ENCODE peak calls at places on chromosomes 3 and 15, in nine cellular contexts. C is HepG2, A is esophagus muscularis mucosa, L is sigmoid colon, M is GM23338, Q is stomach, I is GM12878, G is transverse colon, T is breast epithelium. X is an unnamed sample. For H3K27me3, the result is how much of the 10 kb centered on the place peaks cover.

GRCh38 chr3:46489406-46489805 is 8.4 kb upstream of the RTP3 start:
- DNase-seq in C (no peak), A (no peak), L (no peak), M (no peak), Q (no peak), I (no peak), G (no peak), T (no peak), X (no peak)

GRCh38 chr15:90641581-90642463 is 75.3 kb upstream of the BLM start:
- DNase-seq in C (no peak), A (no peak), L (no peak), M (no peak), Q (no peak), I (no peak), G (no peak), T (no peak), X (no peak)

GRCh38 chr3:25783661-25784512 is 644 bp upstream of the NGLY1 start:
- DNase-seq in C (peak), A (no peak), L (peak), M (peak), Q (peak), I (no peak), G (no peak), T (no peak), X (peak)

GRCh38 chr3:184066211-184066610 is 13.4 kb downstream of the HTR3C start:
- DNase-seq in C (no peak), A (no peak), L (no peak), M (no peak), Q (no peak), I (no peak), G (no peak), T (no peak), X (no peak)

GRCh38 chr3:64977308-64978100 is 289.7 kb upstream of the ADAMTS9 start:
- DNase-seq in C (no peak), A (no peak), L (no peak), M (peak), Q (no peak), I (no peak), G (no peak), T (no peak), X (no peak)

GRCh38 chr3:43453981-43454380 is 167.6 kb downstream of the SNRK start:
- DNase-seq in C (no peak), A (no peak), L (no peak), M (no peak), Q (no peak), I (no peak), G (no peak), T (no peak), X (no peak)

GRCh38 chr15:39851505-39852082 is 68.5 kb downstream of the GPR176 start:
- DNase-seq in C (no peak), A (no peak), L (no peak), M (no peak), Q (no peak), I (no peak), G (no peak), T (no peak), X (no peak)

GRCh38 chr3:140128217-140129137 is 193.5 kb downstream of the CLSTN2 start:
- DNase-seq in C (peak), A (no peak), L (no peak), M (peak), Q (peak), I (no peak), G (peak), T (no peak), X (peak)

GRCh38 chr3:14991818-14992612 is 44.6 kb downstream of the NR2C2 start:
- DNase-seq in C (peak), A (no peak), L (no peak), M (no peak), Q (no peak), I (no peak), G (no peak), T (no peak), X (no peak)

GRCh38 chr3:27532931-27533607 is 48.9 kb upstream of the SLC4A7 start:
- DNase-seq in C (no peak), A (no peak), L (no peak), M (peak), Q (no peak), I (no peak), G (no peak), T (no peak), X (no peak)

GRCh38 chr15:67070150-67070549 is 4.7 kb downstream of the SMAD3 start:
- DNase-seq in C (no peak), A (no peak), L (no peak), M (no peak), Q (no peak), I (no peak), G (no peak), T (no peak), X (no peak)

GRCh38 chr3:96760956-96761355 is 53.4 kb upstream of the EPHA6 start:
- DNase-seq in C (no peak), A (no peak), L (no peak), M (no peak), Q (no peak), I (no peak), G (no peak), T (no peak), X (no peak)

GRCh38 chr3:129314757-129315385 is 36.2 kb downstream of the HMCES start:
- DNase-seq in C (peak), A (no peak), L (peak), M (peak), Q (peak), I (no peak), G (peak), T (peak), X (no peak)

GRCh38 chr3:132006605-132007204 is 28.1 kb downstream of the CPNE4 start:
- DNase-seq in C (peak), A (no peak), L (no peak), M (peak), Q (peak), I (no peak), G (peak), T (no peak), X (peak)

GRCh38 chr3:73592154-73592877 is 32.4 kb downstream of the PDZRN3 start:
- DNase-seq in C (no peak), A (no peak), L (no peak), M (no peak), Q (no peak), I (no peak), G (no peak), T (no peak), X (no peak)

GRCh38 chr3:117910820-117911524 is 1123.7 kb downstream of the IGSF11 start:
- DNase-seq in C (no peak), A (no peak), L (no peak), M (peak), Q (peak), I (no peak), G (no peak), T (no peak), X (no peak)

GRCh38 chr3:125098929-125099328 is 43.1 kb upstream of the HEG1 start:
- DNase-seq in C (no peak), A (no peak), L (no peak), M (no peak), Q (no peak), I (no peak), G (no peak), T (no peak), X (no peak)

GRCh38 chr15:31293655-31294054 is 33.0 kb upstream of the KLF13 start:
- DNase-seq in C (peak), A (no peak), L (no peak), M (no peak), Q (no peak), I (no peak), G (no peak), T (no peak), X (peak)

GRCh38 chr3:42836545-42837123 is 27.4 kb downstream of the ACKR2 start:
- DNase-seq in C (no peak), A (no peak), L (no peak), M (no peak), Q (no peak), I (no peak), G (no peak), T (no peak), X (no peak)

GRCh38 chr3:172101107-172101506 is 61.7 kb downstream of the FNDC3B start:
- DNase-seq in C (peak), A (no peak), L (no peak), M (no peak), Q (no peak), I (peak), G (no peak), T (no peak), X (no peak)

GRCh38 chr3:51802091-51802720 is 23.2 kb upstream of the IQCF6 start:
- DNase-seq in C (no peak), A (peak), L (no peak), M (peak), Q (no peak), I (no peak), G (no peak), T (no peak), X (no peak)

GRCh38 chr15:57911247-57911646 is 154.3 kb downstream of the ALDH1A2 start:
- DNase-seq in C (no peak), A (no peak), L (no peak), M (no peak), Q (no peak), I (no peak), G (no peak), T (no peak), X (no peak)

GRCh38 chr15:68203956-68204355 is 1.2 kb downstream of the CALML4 start:
- DNase-seq in C (no peak), A (no peak), L (peak), M (no peak), Q (peak), I (no peak), G (no peak), T (no peak), X (no peak)

GRCh38 chr3:106208266-106208665 is 339.5 kb upstream of the CBLB start:
- DNase-seq in C (no peak), A (no peak), L (no peak), M (no peak), Q (no peak), I (no peak), G (no peak), T (no peak), X (no peak)

GRCh38 chr3:195546130-195546560 is 3.0 kb upstream of the PPP1R2 start:
- DNase-seq in C (peak), A (peak), L (peak), M (no peak), Q (peak), I (no peak), G (peak), T (no peak), X (no peak)

GRCh38 chr3:172782235-172782634 is 31.7 kb downstream of the ECT2 start:
- DNase-seq in C (no peak), A (no peak), L (no peak), M (no peak), Q (no peak), I (no peak), G (no peak), T (no peak), X (no peak)

GRCh38 chr3:63333815-63334214 is 55.7 kb downstream of the SYNPR start:
- DNase-seq in C (no peak), A (no peak), L (no peak), M (peak), Q (no peak), I (no peak), G (no peak), T (no peak), X (no peak)

GRCh38 chr3:137163241-137163916 is 205.6 kb downstream of the IL20RB start:
- DNase-seq in C (no peak), A (no peak), L (no peak), M (peak), Q (no peak), I (no peak), G (no peak), T (no peak), X (no peak)

DNA sequence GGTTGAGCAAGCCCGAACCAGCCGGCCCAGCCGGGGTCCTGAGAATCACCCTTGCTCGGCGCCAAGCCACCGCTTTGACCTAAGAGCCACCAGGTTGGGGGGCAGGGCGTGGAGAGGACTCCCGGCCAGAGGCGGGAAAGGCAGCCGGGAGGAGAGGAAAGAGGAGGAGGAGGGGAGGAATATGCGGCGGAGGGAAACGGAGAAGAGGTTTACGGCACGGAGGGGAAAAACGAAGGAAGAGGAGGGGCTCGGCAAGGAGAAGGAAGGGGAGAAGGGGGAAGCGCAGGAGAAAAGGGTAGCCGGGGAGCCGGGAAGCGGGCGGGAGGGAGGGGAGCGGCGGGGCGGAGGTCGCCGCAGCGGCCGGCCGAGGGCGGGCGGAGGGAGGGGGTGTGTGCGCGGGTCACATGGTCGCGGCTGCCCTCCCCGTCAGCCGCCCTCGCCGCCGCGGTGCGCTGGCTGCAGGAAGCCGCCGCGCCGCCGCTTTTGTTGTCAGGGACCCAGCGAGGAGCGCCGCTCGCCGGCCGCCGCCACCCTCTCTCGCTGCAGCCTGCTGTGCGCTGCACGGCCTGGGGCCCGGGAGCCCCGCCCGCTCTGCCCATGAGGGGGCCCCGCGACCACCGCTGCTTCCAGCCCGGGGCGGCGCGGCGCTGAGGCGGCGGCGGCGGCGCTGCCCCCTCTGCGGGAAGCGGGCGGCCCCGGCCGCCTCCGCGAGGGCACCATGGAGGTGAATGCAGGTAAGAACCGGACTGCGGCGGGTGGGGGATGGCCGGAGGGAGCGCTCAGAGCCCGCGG is at the start of gene NR1D2:
- DNase-seq in C (peak), A (peak), L (peak), M (peak), Q (peak), I (no peak), G (peak), T (peak), X (peak)
- TF ChIP-seq POLR2AphosphoS5 in C (peak), A (peak), L (peak), M (peak), Q (peak), I (no peak), G (peak), T (peak), X (peak)

GRCh38 chr3:5026046-5026362 is 46.8 kb downstream of the BHLHE40 start:
- DNase-seq in C (no peak), A (no peak), L (no peak), M (no peak), Q (no peak), I (no peak), G (no peak), T (no peak), X (no peak)

GRCh38 chr3:5032844-5033243 is 53.6 kb downstream of the BHLHE40 start:
- DNase-seq in C (no peak), A (no peak), L (no peak), M (no peak), Q (no peak), I (no peak), G (no peak), T (no peak), X (no peak)

GRCh38 chr3:5035113-5035512 is 55.9 kb downstream of the BHLHE40 start:
- DNase-seq in C (no peak), A (no peak), L (no peak), M (no peak), Q (no peak), I (no peak), G (no peak), T (no peak), X (no peak)

GRCh38 chr3:5029715-5030114 is 50.5 kb downstream of the BHLHE40 start:
- DNase-seq in C (no peak), A (no peak), L (no peak), M (no peak), Q (no peak), I (no peak), G (no peak), T (no peak), X (no peak)

DNA sequence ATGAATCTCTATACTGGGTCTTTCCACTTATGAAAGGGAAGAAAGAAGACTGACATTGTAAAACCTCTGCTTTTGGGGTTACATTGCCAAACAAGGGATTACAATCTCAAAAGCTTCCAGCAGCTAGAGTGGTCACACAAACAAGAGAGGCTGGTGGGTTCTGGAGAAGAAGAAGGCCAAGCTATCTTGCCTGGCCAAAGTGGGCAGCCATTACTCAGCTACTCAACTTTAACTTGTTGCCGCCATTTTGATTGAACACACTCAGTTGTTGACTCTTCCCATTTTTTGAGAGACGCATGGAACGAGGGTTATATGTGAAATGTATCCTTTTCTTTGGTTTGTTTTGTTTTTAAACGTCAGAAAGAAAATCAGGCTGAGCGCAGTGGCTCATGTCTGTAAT is 50.9 kb downstream of the BHLHE40 start:
- DNase-seq in C (no peak), A (no peak), L (no peak), M (no peak), Q (no peak), I (no peak), G (no peak), T (no peak), X (no peak)
- TF ChIP-seq CTCF in C (no peak), A (no peak), L (no peak), M (no peak), Q (no peak), I (no peak), G (no peak), T (no peak), X (no peak)

GRCh38 chr3:158107508-158108095 is 1.4 kb upstream of the SHOX2 start:
- DNase-seq in C (no peak), A (no peak), L (no peak), M (no peak), Q (no peak), I (no peak), G (no peak), T (no peak), X (no peak)

GRCh38 chr3:158110658-158111018 is 749 bp downstream of the RSRC1 start:
- DNase-seq in C (no peak), A (no peak), L (no peak), M (no peak), Q (no peak), I (no peak), G (no peak), T (no peak), X (no peak)

GRCh38 chr3:158108596-158108995 is 1.3 kb upstream of the RSRC1 start:
- DNase-seq in C (no peak), A (no peak), L (no peak), M (no peak), Q (no peak), I (no peak), G (no peak), T (no peak), X (no peak)

GRCh38 chr3:158109804-158110657 is at the start of gene RSRC1:
- DNase-seq in C (peak), A (no peak), L (peak), M (peak), Q (peak), I (peak), G (peak), T (peak), X (peak)

DNA sequence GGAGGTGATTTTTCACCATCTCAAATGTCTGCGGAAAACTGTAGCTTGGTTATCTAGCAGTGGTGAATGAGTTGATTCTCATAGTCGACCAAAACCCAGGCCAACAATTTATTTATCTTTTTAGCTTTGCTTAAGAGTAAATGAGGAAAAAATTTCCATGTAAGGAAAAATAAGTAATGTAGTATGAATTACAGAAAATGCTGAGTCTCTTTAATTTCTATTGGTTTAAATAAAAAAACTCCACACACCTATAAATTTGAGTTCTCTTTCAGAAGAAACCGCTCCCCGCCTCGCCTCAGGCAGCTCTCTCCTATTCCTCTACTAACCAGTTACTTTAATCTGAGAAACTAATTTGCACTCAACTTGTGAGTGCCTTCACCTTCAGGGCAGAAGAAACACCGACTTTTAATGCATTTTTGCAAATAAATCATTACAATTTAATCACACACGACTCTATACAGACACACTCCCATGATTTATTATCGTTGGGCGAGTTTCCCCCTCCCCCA is 540 bp upstream of the RSRC1 start:
- DNase-seq in C (no peak), A (no peak), L (no peak), M (peak), Q (no peak), I (no peak), G (no peak), T (no peak), X (no peak)
- H3K27me3 ChIP-seq in C (under half), A (under half), L (half or more), M (half or more), Q (under half), I (under half), G (half or more), T (under half), X (under half)

DNA sequence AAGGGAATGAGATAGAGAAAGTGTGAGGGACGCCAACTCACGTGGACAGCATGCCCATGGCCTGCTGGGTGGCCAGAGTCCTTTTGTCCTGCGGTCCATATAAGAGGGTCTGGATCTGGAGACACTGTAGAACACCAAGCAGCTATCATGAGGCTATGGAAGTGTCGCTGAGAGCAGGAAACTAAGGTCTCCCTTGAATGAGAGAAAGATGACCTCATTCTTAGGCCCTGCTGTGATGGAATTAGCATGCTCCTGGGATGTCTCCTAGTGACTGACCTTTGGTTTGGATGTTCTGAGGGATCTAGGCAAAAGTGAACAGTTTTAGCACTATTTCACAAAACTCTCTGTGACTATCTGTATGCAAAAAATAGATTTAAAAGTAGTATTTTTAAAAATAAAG is 34.4 kb downstream of the SYNM start:
- DNase-seq in C (no peak), A (no peak), L (no peak), M (no peak), Q (no peak), I (no peak), G (no peak), T (no peak), X (no peak)
- TF ChIP-seq POLR2AphosphoS5 in C (no peak), A (peak), L (peak), M (no peak), Q (no peak), I (no peak), G (no peak), T (no peak), X (no peak)

DNA sequence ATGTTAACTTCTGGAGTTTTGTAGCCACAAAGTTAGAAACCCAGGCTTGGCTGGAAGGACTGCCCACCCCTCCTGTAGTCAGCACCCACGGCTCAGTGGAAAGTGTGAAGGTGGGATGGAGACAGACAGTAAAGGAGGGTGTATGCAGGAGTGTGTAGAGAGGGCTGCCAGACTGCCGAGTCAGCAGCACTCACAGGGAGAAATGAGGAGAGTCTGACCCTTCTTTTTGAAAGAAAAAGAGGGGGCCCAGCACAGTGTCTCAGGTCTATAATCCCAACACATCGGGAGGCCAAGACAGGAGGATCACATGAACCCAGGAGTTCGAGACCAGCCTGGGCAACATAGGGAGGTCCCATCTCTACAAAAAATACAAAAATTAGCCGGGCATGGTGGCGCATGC is 33.2 kb downstream of the GOLGA8S start:
- DNase-seq in C (no peak), A (no peak), L (no peak), M (no peak), Q (no peak), I (no peak), G (no peak), T (no peak), X (no peak)
- TF ChIP-seq CTCF in C (no peak), A (no peak), L (no peak), M (no peak), Q (no peak), I (no peak), G (no peak), T (no peak), X (no peak)